ENCODE peak calls at places on chromosomes 2 and 18, in seven cellular contexts. Q, E, W, Z, K, F and T are unnamed samples.

GRCh38 chr2:69494126-69494525 is 56.9 kb upstream of the NFU1 start:
- DNase-seq in Q (no peak), E (no peak), W (no peak), Z (no peak), K (no peak), F (no peak), T (no peak)

GRCh38 chr18:55405655-55406373 is 182.2 kb downstream of the TCF4 start:
- DNase-seq in Q (peak; percentile 95), E (no peak), W (peak; percentile 98), Z (no peak), K (no peak), F (no peak), T (peak; percentile 87)

GRCh38 chr2:79715328-79715727 is 202.5 kb downstream of the CTNNA2 start:
- DNase-seq in Q (peak; percentile 42), E (no peak), W (no peak), Z (no peak), K (no peak), F (no peak), T (no peak)

GRCh38 chr2:101142163-101142562 is 9.0 kb downstream of the TBC1D8 start:
- DNase-seq in Q (no peak), E (no peak), W (no peak), Z (no peak), K (no peak), F (no peak), T (no peak)

GRCh38 chr2:37080231-37080630 is 3.9 kb downstream of the HEATR5B start:
- DNase-seq in Q (peak; percentile 10), E (no peak), W (no peak), Z (no peak), K (no peak), F (no peak), T (no peak)

GRCh38 chr2:204967199-204967995 is 422.1 kb downstream of the PARD3B start:
- DNase-seq in Q (no peak), E (no peak), W (peak; percentile 6), Z (no peak), K (no peak), F (no peak), T (no peak)

GRCh38 chr2:226272435-226272834 is 527.2 kb downstream of the IRS1 start:
- DNase-seq in Q (no peak), E (no peak), W (no peak), Z (no peak), K (no peak), F (no peak), T (no peak)

GRCh38 chr2:221649045-221649444 is 76.9 kb upstream of the EPHA4 start:
- DNase-seq in Q (no peak), E (no peak), W (peak; percentile 50), Z (no peak), K (no peak), F (no peak), T (no peak)

GRCh38 chr18:34659579-34660517 is 50.2 kb upstream of the DTNA start:
- DNase-seq in Q (peak; percentile 97), E (peak; percentile 26), W (peak; percentile 97), Z (peak; percentile 95), K (peak; percentile 58), F (peak; percentile 73), T (peak; percentile 83)

GRCh38 chr2:239258248-239258647 is 142.6 kb downstream of the HDAC4 start:
- DNase-seq in Q (no peak), E (no peak), W (no peak), Z (no peak), K (no peak), F (no peak), T (no peak)

GRCh38 chr2:159010340-159010739 is 41.9 kb downstream of the TANC1 start:
- DNase-seq in Q (peak; percentile 80), E (no peak), W (peak; percentile 87), Z (no peak), K (no peak), F (peak; percentile 32), T (no peak)

GRCh38 chr2:175595139-175595538 is 406.9 kb downstream of the LNPK start:
- DNase-seq in Q (no peak), E (no peak), W (no peak), Z (no peak), K (no peak), F (no peak), T (no peak)

GRCh38 chr18:59070181-59070912 is 69.3 kb upstream of the SEC11C start:
- DNase-seq in Q (peak; percentile 69), E (peak; percentile 83), W (peak; percentile 69), Z (peak; percentile 99), K (peak; percentile 32), F (peak; percentile 91), T (no peak)
- TF ChIP-seq CTCF in Q (peak; percentile 87), E (peak; percentile 91), W (peak; percentile 95), Z (peak; percentile 90), K (peak; percentile 87), F (peak; percentile 77), T (peak; percentile 92)

GRCh38 chr2:212520340-212520739 is 18.3 kb downstream of the ERBB4 start:
- DNase-seq in Q (no peak), E (no peak), W (no peak), Z (peak; percentile 31), K (no peak), F (no peak), T (no peak)
- TF ChIP-seq CTCF in Q (peak; percentile 15), E (peak; percentile 36), W (no peak), Z (peak; percentile 48), K (peak; percentile 36), F (no peak), T (peak; percentile 37)

DNA sequence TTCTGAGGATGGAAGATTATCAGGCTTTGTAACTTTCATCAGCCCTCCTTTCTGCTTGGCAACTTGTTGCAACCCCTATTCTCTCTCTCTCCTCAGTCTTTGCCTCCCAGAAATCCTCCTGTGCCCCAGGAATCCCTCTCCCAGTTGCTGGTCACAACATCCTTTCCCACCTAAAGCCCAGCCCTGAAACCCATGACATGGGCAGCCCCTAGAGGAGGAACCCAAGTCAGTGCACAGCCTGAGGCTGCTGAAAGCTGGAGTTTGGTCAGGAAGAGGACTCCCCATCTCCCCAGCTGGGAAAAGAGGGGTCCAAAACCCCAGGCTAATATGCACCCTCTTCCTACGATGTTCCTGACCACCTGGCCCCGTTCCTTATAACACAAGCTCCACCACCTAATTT is 29.5 kb downstream of the PKDCC start:
- DNase-seq in Q (no peak), E (no peak), W (no peak), Z (no peak), K (no peak), F (peak; percentile 41), T (no peak)
- TF ChIP-seq CTCF in Q (no peak), E (no peak), W (peak; percentile 25), Z (no peak), K (no peak), F (no peak), T (peak; percentile 20)

GRCh38 chr2:209208211-209208610 is 215.6 kb upstream of the MAP2 start:
- DNase-seq in Q (no peak), E (no peak), W (peak; percentile 4), Z (peak; percentile 75), K (peak; percentile 4), F (no peak), T (no peak)
- TF ChIP-seq CTCF in Q (no peak), E (peak; percentile 86), W (peak; percentile 25), Z (peak; percentile 96), K (peak; percentile 67), F (peak; percentile 27), T (peak; percentile 1)

DNA sequence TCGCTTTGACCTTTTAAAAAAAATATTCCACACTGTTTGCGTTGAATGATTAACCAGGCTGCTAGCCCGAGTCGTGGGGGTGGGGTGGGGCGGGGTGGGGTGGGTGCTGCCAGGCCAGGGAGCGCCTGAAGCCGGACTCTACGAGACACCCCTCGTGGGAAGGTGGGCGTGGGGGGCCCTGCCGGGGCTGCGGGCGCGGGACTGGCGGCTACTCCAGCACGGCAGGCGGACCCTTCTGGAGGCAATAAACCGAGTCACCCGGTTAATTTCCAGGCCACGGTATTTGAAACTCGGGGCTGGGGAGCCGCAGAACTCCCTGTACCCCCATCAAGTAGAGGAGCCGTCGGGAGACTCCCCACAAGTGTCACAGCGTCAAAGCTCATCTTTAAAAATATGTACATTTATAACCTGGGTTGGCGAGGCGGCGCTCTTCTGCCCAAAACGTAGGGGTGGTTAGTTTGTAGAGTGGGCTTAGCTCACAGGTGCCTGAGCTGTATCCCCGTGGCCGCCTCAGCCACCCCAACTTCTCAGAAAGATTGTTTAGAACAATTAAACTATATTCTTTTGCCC is 1.2 kb downstream of the B3GNT2 start:
- DNase-seq in Q (no peak), E (peak; percentile 34), W (no peak), Z (no peak), K (no peak), F (peak; percentile 89), T (no peak)
- TF ChIP-seq CTCF in Q (no peak), E (no peak), W (no peak), Z (no peak), K (no peak), F (no peak), T (no peak)

GRCh38 chr2:66561645-66562336 is 126.9 kb downstream of the MEIS1 start:
- DNase-seq in Q (no peak), E (no peak), W (peak; percentile 50), Z (peak; percentile 40), K (no peak), F (no peak), T (no peak)

GRCh38 chr2:66562337-66562685 is 127.4 kb downstream of the MEIS1 start:
- DNase-seq in Q (no peak), E (no peak), W (no peak), Z (no peak), K (no peak), F (no peak), T (no peak)

GRCh38 chr2:66563473-66563872 is 128.5 kb downstream of the MEIS1 start:
- DNase-seq in Q (no peak), E (no peak), W (no peak), Z (no peak), K (no peak), F (no peak), T (no peak)

GRCh38 chr2:66560683-66561082 is 125.8 kb downstream of the MEIS1 start:
- DNase-seq in Q (no peak), E (no peak), W (peak; percentile 26), Z (no peak), K (no peak), F (no peak), T (no peak)

DNA sequence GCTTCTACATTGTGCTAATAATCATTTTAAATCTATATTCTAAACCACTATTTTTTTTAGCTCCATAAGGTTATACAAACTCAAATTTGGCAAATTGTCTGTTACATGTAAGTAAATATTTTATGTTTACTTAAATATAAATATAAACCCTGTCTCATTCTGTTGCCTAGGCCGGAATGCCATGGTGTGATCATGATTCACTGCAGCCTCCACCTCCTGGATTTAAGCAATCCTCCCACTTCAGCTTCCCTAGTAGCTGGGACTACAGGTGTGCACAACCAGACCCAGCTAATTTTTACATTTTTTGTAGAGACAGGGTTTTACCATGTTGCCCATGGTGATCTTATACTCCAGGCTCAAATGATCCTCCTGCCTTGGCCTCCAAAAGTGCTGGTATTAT is 124.7 kb downstream of the MEIS1 start:
- DNase-seq in Q (no peak), E (no peak), W (no peak), Z (no peak), K (no peak), F (no peak), T (no peak)
- TF ChIP-seq CTCF in Q (no peak), E (no peak), W (no peak), Z (no peak), K (no peak), F (no peak), T (no peak)

DNA sequence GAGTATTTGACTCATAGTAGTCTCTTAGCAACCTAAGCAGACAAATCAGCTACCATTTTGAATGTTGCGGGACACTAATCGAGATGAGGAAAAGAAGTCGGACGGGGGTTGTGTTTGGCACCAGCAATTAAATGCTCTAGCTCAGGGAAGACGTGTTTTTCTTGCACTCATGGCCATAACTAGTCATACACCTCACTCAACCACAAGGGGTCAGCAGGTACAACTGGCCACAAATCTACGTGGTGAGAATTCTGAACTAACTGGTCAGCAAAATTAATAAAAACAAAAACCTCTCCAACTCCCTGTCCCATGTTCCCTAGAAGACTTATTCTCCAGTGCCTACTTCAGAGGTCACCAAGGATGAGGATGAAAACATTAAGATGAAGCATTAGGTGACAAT is 1467.8 kb downstream of the DPP10 start:
- DNase-seq in Q (no peak), E (no peak), W (no peak), Z (peak; percentile 61), K (no peak), F (no peak), T (no peak)
- TF ChIP-seq CTCF in Q (no peak), E (peak; percentile 68), W (no peak), Z (peak; percentile 62), K (no peak), F (no peak), T (no peak)